ENCODE peak calls at places on chromosomes 1 and 21, in four cellular contexts. Y is amniotic stem cell; T is NCI-H2107; U is activated CD4-positive, alpha-beta T cell treated with anti-CD3 and anti-CD28 coated beads for 48 hours. S is an unnamed sample.

GRCh38 chr1:231629132-231629531 is 2.5 kb downstream of the DISC1 start:
- DNase-seq in Y (no peak), T (no peak), U (peak; percentile 21), S (peak; percentile 35)

GRCh38 chr1:210683403-210684047 is 354.8 kb downstream of the HHAT start:
- DNase-seq in Y (no peak), T (no peak), U (no peak), S (no peak)

GRCh38 chr1:119909890-119910596 is 13.7 kb upstream of the ADAM30 start:
- DNase-seq in Y (no peak), T (no peak), U (no peak), S (no peak)

GRCh38 chr1:116825400-116825734 is 71.1 kb downstream of the CD2 start:
- DNase-seq in Y (no peak), T (no peak), U (no peak), S (no peak)

GRCh38 chr1:172742599-172743500 is 83.9 kb downstream of the FASLG start:
- DNase-seq in Y (no peak), T (no peak), U (no peak), S (peak; percentile 66)

GRCh38 chr1:10295471-10296085 is 85.2 kb downstream of the KIF1B start:
- DNase-seq in Y (no peak), T (no peak), U (no peak), S (no peak)

GRCh38 chr21:43778469-43779335 is 2.6 kb upstream of the CSTB start:
- DNase-seq in Y (no peak), T (no peak), U (no peak), S (no peak)

GRCh38 chr1:240027059-240027462 is 64.6 kb upstream of the FMN2 start:
- DNase-seq in Y (peak; percentile 71), T (peak; percentile 17), U (peak; percentile 34), S (peak; percentile 87)

GRCh38 chr1:54122131-54122751 is 30.6 kb downstream of the CDCP2 start:
- DNase-seq in Y (no peak), T (no peak), U (no peak), S (no peak)

GRCh38 chr1:54283214-54283996 is 83.4 kb downstream of the MRPL37 start:
- DNase-seq in Y (no peak), T (no peak), U (no peak), S (no peak)

GRCh38 chr1:230753586-230754251 is 6.5 kb downstream of the CAPN9 start:
- DNase-seq in Y (no peak), T (peak; percentile 69), U (peak; percentile 40), S (no peak)

GRCh38 chr1:1239247-1239623 is 7.2 kb downstream of the B3GALT6 start:
- DNase-seq in Y (no peak), T (no peak), U (no peak), S (no peak)

GRCh38 chr1:89041055-89041707 is 18.5 kb upstream of the GBP3 start:
- DNase-seq in Y (peak; percentile 5), T (no peak), U (peak; percentile 49), S (peak; percentile 64)

GRCh38 chr1:212827831-212828278 is 19.6 kb downstream of the SPATA45 start:
- DNase-seq in Y (no peak), T (no peak), U (no peak), S (no peak)

GRCh38 chr1:192442736-192443135 is 125.9 kb downstream of the RGS21 start:
- DNase-seq in Y (no peak), T (no peak), U (no peak), S (peak; percentile 54)

GRCh38 chr1:156794506-156795373 is 21.9 kb downstream of the SH2D2A start:
- DNase-seq in Y (no peak), T (no peak), U (no peak), S (no peak)

GRCh38 chr1:225903623-225904022 is 14.7 kb upstream of the LEFTY1 start:
- DNase-seq in Y (no peak), T (no peak), U (no peak), S (no peak)

GRCh38 chr1:110874303-110875215 is 1.6 kb downstream of the CD53 start:
- DNase-seq in Y (no peak), T (no peak), U (no peak), S (no peak)